ENCODE peak calls at places on chromosomes 2 and 18, in seven cellular contexts. O, W, S, Y, G, B and V are unnamed samples.

GRCh38 chr2:24026233-24026632 is 16.3 kb downstream of the MFSD2B start:
- DNase-seq in O (no peak), S (no peak), G (no peak), B (no peak), W (no peak), Y (no peak), V (no peak)

GRCh38 chr2:136136921-136137320 is 19.0 kb upstream of the CXCR4 start:
- DNase-seq in G (no peak), B (no peak), W (no peak), Y (no peak), O (no peak), S (no peak), V (no peak)

GRCh38 chr18:56632070-56633022 is 6.0 kb downstream of the TXNL1 start:
- DNase-seq in G (no peak), Y (no peak), W (no peak), S (no peak), B (no peak), O (no peak), V (no peak)

GRCh38 chr2:75558786-75559428 is 1.8 kb downstream of the EVA1A start:
- DNase-seq in G (no peak), S (no peak), Y (peak), O (no peak), B (no peak), W (no peak), V (no peak)

GRCh38 chr18:79554945-79555645 is 124.5 kb upstream of the CTDP1 start:
- DNase-seq in S (peak), B (no peak), G (no peak), Y (no peak), W (no peak), O (no peak), V (no peak)

GRCh38 chr18:45449761-45450227 is 165.5 kb upstream of the SLC14A2 start:
- DNase-seq in O (no peak), Y (no peak), B (no peak), G (no peak), S (peak), W (no peak), V (no peak)

GRCh38 chr18:551404-552061 is 28.6 kb upstream of the CETN1 start:
- DNase-seq in B (no peak), S (no peak), G (no peak), O (no peak), Y (no peak), W (peak), V (no peak)

GRCh38 chr18:4035521-4035920 is 419.6 kb downstream of the DLGAP1 start:
- DNase-seq in O (no peak), S (no peak), W (no peak), Y (no peak), G (no peak), B (no peak), V (no peak)

GRCh38 chr2:175436076-175436475 is 254.6 kb upstream of the ATP5MC3 start:
- DNase-seq in G (no peak), W (no peak), Y (no peak), O (no peak), S (no peak), B (no peak), V (no peak)

GRCh38 chr2:144334551-144334950 is 185.4 kb downstream of the ZEB2 start:
- DNase-seq in W (no peak), G (no peak), O (no peak), B (no peak), Y (no peak), S (no peak), V (no peak)

GRCh38 chr18:48206887-48207286 is 202.3 kb downstream of the ZBTB7C start:
- DNase-seq in B (no peak), S (no peak), Y (no peak), O (no peak), G (no peak), W (no peak), V (no peak)

GRCh38 chr2:221103930-221104329 is 468.2 kb downstream of the EPHA4 start:
- DNase-seq in G (no peak), S (peak), O (no peak), W (no peak), B (no peak), Y (no peak), V (no peak)

GRCh38 chr18:44682871-44683221 is 2.2 kb downstream of the SETBP1 start:
- DNase-seq in Y (no peak), W (peak), O (no peak), B (no peak), G (no peak), S (no peak), V (no peak)

GRCh38 chr2:96330407-96330806 is 5.2 kb upstream of the NCAPH start:
- DNase-seq in Y (peak), O (no peak), G (no peak), W (no peak), B (no peak), S (no peak), V (no peak)

GRCh38 chr18:77461062-77461693 is 211.5 kb downstream of the GALR1 start:
- DNase-seq in B (no peak), W (no peak), S (peak), Y (no peak), O (no peak), G (no peak), V (no peak)

GRCh38 chr2:24181849-24182248 is 7.0 kb downstream of the FAM228A start:
- DNase-seq in W (no peak), B (no peak), G (no peak), Y (no peak), S (no peak), O (no peak), V (no peak)